ENCODE peak calls at places on chromosomes 13 and 19, in eight cellular contexts. I is choroid plexus epithelial cell; L is stimulated activated CD8-positive, alpha-beta memory T cell treated with anti-CD3 and anti-CD28 coated beads, Interleukin-4, amount 100 ng/mL, for 4 hours; Z is CD8-positive, alpha-beta memory T cell; C is GM12865; T is bronchial epithelial cell; X is activated naive CD4-positive, alpha-beta T cell treated with Interleukin-2 at 50 U/mL for 16 hours; M is lower leg skin. P is an unnamed sample.

GRCh38 chr13:28375250-28375930 is 119.5 kb downstream of the FLT1 start:
- DNase-seq in L (no peak), T (no peak), Z (no peak), C (no peak), X (no peak), I (no peak), M (no peak), P (no peak)

GRCh38 chr13:99133230-99133629 is 67.4 kb upstream of the UBAC2 start:
- DNase-seq in Z (no peak), X (no peak), M (no peak), T (no peak), I (no peak), C (no peak), L (no peak), P (no peak)

GRCh38 chr13:41284512-41285288 is 21.3 kb upstream of the MTRF1 start:
- DNase-seq in I (peak), Z (no peak), C (no peak), L (no peak), T (peak), X (no peak), M (no peak), P (peak)

GRCh38 chr13:85828094-85828684 is 29.0 kb upstream of the SLITRK6 start:
- DNase-seq in Z (no peak), C (peak), X (no peak), T (peak), L (no peak), I (peak), M (no peak), P (peak)

GRCh38 chr19:3721131-3721899 is 13.1 kb downstream of the TJP3 start:
- DNase-seq in X (peak), T (peak), L (peak), M (peak), I (peak), Z (peak), C (peak), P (peak)

GRCh38 chr19:51380379-51380778 is 7.4 kb downstream of the LIM2 start:
- DNase-seq in Z (no peak), T (no peak), I (no peak), L (no peak), C (no peak), M (no peak), X (no peak), P (no peak)

GRCh38 chr19:5817218-5817617 is 12.4 kb downstream of the NRTN start:
- DNase-seq in C (no peak), Z (no peak), I (no peak), X (no peak), M (no peak), T (no peak), L (no peak), P (no peak)

GRCh38 chr13:90533866-90534265 is 813.6 kb upstream of the MIR17HG start:
- DNase-seq in Z (no peak), M (no peak), L (no peak), T (no peak), C (no peak), I (no peak), X (no peak), P (no peak)

GRCh38 chr19:49556412-49557398 is 23.7 kb downstream of the NOSIP start:
- DNase-seq in C (no peak), T (no peak), M (no peak), X (no peak), L (no peak), I (no peak), Z (peak), P (no peak)

GRCh38 chr13:50129923-50130685 is 114.9 kb downstream of the KCNRG start:
- DNase-seq in I (peak), L (no peak), M (peak), C (peak), X (peak), Z (peak), T (no peak), P (peak)

GRCh38 chr19:310141-310651 is 19.0 kb upstream of the PLPP2 start:
- DNase-seq in T (no peak), L (no peak), I (peak), C (no peak), Z (no peak), X (no peak), M (peak), P (no peak)

GRCh38 chr13:23744315-23744714 is 144.9 kb downstream of the MIPEP start:
- DNase-seq in C (no peak), T (peak), M (no peak), X (no peak), L (no peak), I (no peak), Z (no peak), P (peak)

GRCh38 chr19:55468054-55468393 is 3.5 kb upstream of the C19orf85 start:
- DNase-seq in I (no peak), M (no peak), C (no peak), T (no peak), L (no peak), Z (no peak), X (no peak), P (no peak)

GRCh38 chr13:99355267-99356215 is 48.3 kb upstream of the GPR183 start:
- DNase-seq in C (peak), X (no peak), T (no peak), M (no peak), Z (no peak), L (no peak), I (no peak), P (no peak)